ENCODE peak calls at places on chromosome 22, in five cellular contexts. W is hippocampal formation; T is stimulated activated CD4-positive, alpha-beta T cell treated with anti-CD3 and anti-CD28 coated beads, Interleukin-4, amount 100 ng/mL, for 4 hours; F is left ventricle myocardium superior; Y is chondrocyte. V is an unnamed sample.
A peak's percentile ranks its signal among the peaks of the same experiment; 100 is the strongest.

GRCh38 chr22:27163162-27164137 is 506.1 kb downstream of the MIAT start:
- DNase-seq in T (no peak), W (no peak), Y (no peak), F (no peak), V (no peak)

GRCh38 chr22:33438273-33438672 is 380.1 kb upstream of the SYN3 start:
- DNase-seq in W (no peak), Y (no peak), T (no peak), F (no peak), V (no peak)

GRCh38 chr22:27150530-27150909 is 493.1 kb downstream of the MIAT start:
- DNase-seq in F (peak; percentile 35), T (no peak), Y (no peak), W (no peak), V (no peak)

GRCh38 chr22:49977578-49977977 is 17.0 kb downstream of the PIM3 start:
- DNase-seq in T (no peak), Y (peak; percentile 14), F (peak; percentile 14), W (no peak), V (no peak)

GRCh38 chr22:33851240-33851639 is 69.0 kb downstream of the LARGE1 start:
- DNase-seq in T (no peak), F (no peak), W (no peak), Y (no peak), V (no peak)

GRCh38 chr22:37486224-37486845 is at the start of gene MFNG:
- DNase-seq in W (no peak), F (peak; percentile 80), T (peak; percentile 74), Y (no peak), V (no peak)

GRCh38 chr22:45534339-45535192 is 31.9 kb downstream of the FBLN1 start:
- DNase-seq in W (no peak), F (no peak), T (no peak), Y (no peak), V (no peak)

GRCh38 chr22:42769574-42770447 is 49.1 kb upstream of the A4GALT start:
- DNase-seq in T (no peak), W (no peak), Y (no peak), F (peak; percentile 77), V (no peak)

GRCh38 chr22:29934596-29934995 is 51.6 kb downstream of the MTMR3 start:
- DNase-seq in T (no peak), W (no peak), Y (no peak), F (no peak), V (no peak)

GRCh38 chr22:37201066-37201820 is 11.0 kb downstream of the SSTR3 start:
- DNase-seq in W (no peak), Y (no peak), T (no peak), F (no peak), V (no peak)

GRCh38 chr22:30253205-30253852 is 6.8 kb upstream of the LIF start:
- DNase-seq in F (peak; percentile 81), W (no peak), T (no peak), Y (no peak), V (no peak)

GRCh38 chr22:31652911-31653684 is 8.9 kb downstream of the PISD start:
- DNase-seq in F (no peak), T (no peak), Y (no peak), W (no peak), V (no peak)

GRCh38 chr22:29706991-29707390 is 12.8 kb upstream of the CABP7 start:
- DNase-seq in Y (no peak), W (no peak), T (no peak), F (no peak), V (no peak)

GRCh38 chr22:41578818-41579217 is 10.8 kb downstream of the PMM1 start:
- DNase-seq in T (no peak), W (no peak), F (no peak), Y (no peak), V (no peak)

GRCh38 chr22:50059185-50059880 is 1.2 kb upstream of the TTLL8 start:
- DNase-seq in W (no peak), T (no peak), Y (no peak), F (no peak), V (peak; percentile 22)

GRCh38 chr22:44088976-44089570 is 65.0 kb downstream of the PARVB start:
- DNase-seq in W (no peak), T (no peak), Y (no peak), F (peak; percentile 80), V (no peak)

GRCh38 chr22:50176850-50177536 is 6.5 kb downstream of the PANX2 start:
- DNase-seq in F (peak; percentile 20), W (no peak), Y (no peak), T (no peak), V (no peak)

GRCh38 chr22:43126506-43127165 is 16.1 kb downstream of the BIK start:
- DNase-seq in Y (no peak), F (no peak), W (no peak), T (no peak), V (no peak)

GRCh38 chr22:35627267-35628041 is 10.3 kb upstream of the MB start:
- DNase-seq in W (no peak), F (peak; percentile 86), T (peak; percentile 52), Y (peak; percentile 77), V (peak; percentile 58)

GRCh38 chr22:47031628-47031915 is 269.1 kb downstream of the TBC1D22A start:
- DNase-seq in Y (peak; percentile 54), W (no peak), T (no peak), F (peak; percentile 15), V (no peak)

GRCh38 chr22:31094741-31095140 is 12.6 kb downstream of the SELENOM start:
- DNase-seq in F (no peak), Y (no peak), T (no peak), W (no peak), V (no peak)

GRCh38 chr22:26906464-26906863 is 249.1 kb downstream of the MIAT start:
- DNase-seq in F (no peak), T (no peak), Y (no peak), W (no peak), V (no peak)

GRCh38 chr22:22944268-22944985 is 56.8 kb downstream of the IGLL5 start:
- DNase-seq in F (peak; percentile 7), Y (no peak), W (no peak), T (no peak), V (no peak)

GRCh38 chr22:50035131-50035881 is 22.7 kb upstream of the IL17REL start:
- DNase-seq in T (no peak), Y (no peak), F (no peak), W (no peak), V (no peak)

GRCh38 chr22:31618057-31618456 is 44.0 kb downstream of the PISD start:
- DNase-seq in W (no peak), F (no peak), Y (no peak), T (no peak), V (no peak)

GRCh38 chr22:42947211-42947990 is 67.5 kb downstream of the PACSIN2 start:
- DNase-seq in T (no peak), W (no peak), Y (no peak), F (peak; percentile 81), V (no peak)

GRCh38 chr22:48895341-48895740 is 932.3 kb downstream of the BRD1 start:
- DNase-seq in W (no peak), F (peak; percentile 13), Y (peak; percentile 55), T (no peak), V (no peak)

V was measured in iPS DF 6.9.